ENCODE peak calls at places on chromosome 9, in eight cellular contexts. B is CD8-positive, alpha-beta memory T cell; O is CD4-positive, alpha-beta T cell; Y is heart right ventricle; T is GM23248; R is IMR-90; Z is brain microvascular endothelial cell; N is CD8-positive, alpha-beta T cell. G is an unnamed sample. For H3K27me3, the result is how much of the 10 kb centered on the place peaks cover.

GRCh38 chr9:122115176-122116035 is 22.3 kb upstream of the TTLL11 start:
- DNase-seq in B (no peak), O (no peak), Y (no peak), T (no peak), R (no peak), Z (no peak), N (no peak), G (no peak)

GRCh38 chr9:26527931-26528330 is 364.7 kb downstream of the CAAP1 start:
- DNase-seq in B (no peak), O (no peak), Y (no peak), T (no peak), R (no peak), Z (no peak), N (no peak), G (no peak)

GRCh38 chr9:127970401-127971313 is 10.1 kb downstream of the EEIG1 start:
- DNase-seq in B (peak), O (peak), Y (no peak), T (no peak), R (no peak), Z (no peak), N (peak), G (peak)

GRCh38 chr9:14298607-14299022 is 15.3 kb downstream of the NFIB start:
- DNase-seq in B (no peak), O (no peak), Y (no peak), T (no peak), R (no peak), Z (no peak), N (no peak), G (no peak)

GRCh38 chr9:16344343-16344742 is 526.1 kb downstream of the BNC2 start:
- DNase-seq in B (no peak), O (no peak), Y (no peak), T (peak), R (peak), Z (peak), N (no peak), G (peak)

GRCh38 chr9:95508968-95509850 is 7.6 kb downstream of the PTCH1 start:
- DNase-seq in B (peak), O (peak), Y (peak), T (peak), R (peak), Z (peak), N (no peak), G (peak)

GRCh38 chr9:88059469-88059868 is 78.8 kb downstream of the SPATA31C2 start:
- DNase-seq in B (no peak), O (no peak), Y (no peak), T (no peak), R (no peak), Z (no peak), N (no peak), G (no peak)

GRCh38 chr9:4620046-4620765 is 41.9 kb upstream of the PLPP6 start:
- DNase-seq in B (no peak), O (no peak), Y (no peak), T (no peak), R (no peak), Z (no peak), N (no peak), G (peak)

GRCh38 chr9:122800066-122801060 is at the start of gene OR1K1:
- DNase-seq in B (no peak), O (no peak), Y (no peak), T (no peak), R (no peak), Z (no peak), N (no peak), G (no peak)

GRCh38 chr9:122125158-122125890 is 32.2 kb upstream of the TTLL11 start:
- DNase-seq in B (peak), O (peak), Y (peak), T (peak), R (peak), Z (peak), N (peak), G (no peak)

GRCh38 chr9:138049085-138049778 is 171.7 kb downstream of the CACNA1B start:
- DNase-seq in B (no peak), O (no peak), Y (no peak), T (no peak), R (no peak), Z (no peak), N (no peak), G (no peak)

GRCh38 chr9:336039-336438 is 121.4 kb downstream of the DOCK8 start:
- DNase-seq in B (no peak), O (no peak), Y (no peak), T (no peak), R (no peak), Z (no peak), N (no peak), G (no peak)

GRCh38 chr9:81787747-81788632 is 98.6 kb upstream of the TLE1 start:
- DNase-seq in B (no peak), O (no peak), Y (no peak), T (peak), R (peak), Z (peak), N (no peak), G (peak)

GRCh38 chr9:79255681-79256080 is 316.1 kb upstream of the TLE4 start:
- DNase-seq in B (no peak), O (no peak), Y (no peak), T (no peak), R (no peak), Z (no peak), N (no peak), G (no peak)

GRCh38 chr9:94490465-94490864 is 64.4 kb upstream of the PCAT7 start:
- DNase-seq in B (no peak), O (no peak), Y (no peak), T (peak), R (peak), Z (peak), N (no peak), G (no peak)

GRCh38 chr9:8600914-8601680 is 801.5 kb upstream of the DMAC1 start:
- DNase-seq in B (no peak), O (no peak), Y (no peak), T (no peak), R (no peak), Z (no peak), N (no peak), G (no peak)

GRCh38 chr9:112819635-112820496 is 69.3 kb downstream of the SNX30 start:
- DNase-seq in B (no peak), O (no peak), Y (peak), T (peak), R (peak), Z (peak), N (no peak), G (no peak)

GRCh38 chr9:91832322-91832721 is 117.7 kb downstream of the ROR2 start:
- DNase-seq in B (no peak), O (no peak), Y (no peak), T (no peak), R (no peak), Z (no peak), N (no peak), G (no peak)

GRCh38 chr9:115414561-115414960 is 296.6 kb upstream of the TNC start:
- DNase-seq in B (no peak), O (no peak), Y (no peak), T (no peak), R (no peak), Z (no peak), N (no peak), G (no peak)

GRCh38 chr9:78132688-78133033 is 101.0 kb upstream of the GNAQ start:
- DNase-seq in B (peak), O (no peak), Y (no peak), T (no peak), R (no peak), Z (no peak), N (no peak), G (no peak)

GRCh38 chr9:2055203-2055658 is 40.1 kb downstream of the SMARCA2 start:
- DNase-seq in B (no peak), O (no peak), Y (no peak), T (peak), R (peak), Z (no peak), N (no peak), G (peak)

GRCh38 chr9:89920131-89920530 is 315.3 kb downstream of the GADD45G start:
- DNase-seq in B (no peak), O (no peak), Y (no peak), T (no peak), R (no peak), Z (no peak), N (no peak), G (no peak)

GRCh38 chr9:133956520-133957076 is 35.5 kb downstream of the VAV2 start:
- DNase-seq in B (no peak), O (no peak), Y (peak), T (peak), R (peak), Z (no peak), N (no peak), G (no peak)

GRCh38 chr9:96417610-96418073 is 528 bp downstream of the ZNF367 start:
- DNase-seq in B (no peak), O (peak), Y (peak), T (peak), R (no peak), Z (no peak), N (peak), G (peak)

GRCh38 chr9:71765693-71766092 is 2.6 kb downstream of the CEMIP2 start:
- DNase-seq in B (no peak), O (no peak), Y (no peak), T (peak), R (peak), Z (no peak), N (no peak), G (peak)

GRCh38 chr9:14014209-14014608 is 299.7 kb downstream of the NFIB start:
- DNase-seq in B (no peak), O (no peak), Y (no peak), T (no peak), R (no peak), Z (no peak), N (no peak), G (no peak)

GRCh38 chr9:130662099-130662926 is 2.1 kb upstream of the PRDM12 start:
- DNase-seq in B (no peak), O (no peak), Y (no peak), T (no peak), R (no peak), Z (no peak), N (no peak), G (no peak)
- H3K27me3 ChIP-seq in B (under half), O (half or more), Y (half or more), T (half or more), R (half or more), Z (half or more), N (under half), G (half or more)

GRCh38 chr9:124001865-124002525 is 9.6 kb upstream of the LHX2 start:
- DNase-seq in B (no peak), O (no peak), Y (no peak), T (no peak), R (no peak), Z (no peak), N (no peak), G (no peak)
- H3K27me3 ChIP-seq in B (half or more), O (half or more), Y (half or more), T (half or more), R (half or more), Z (half or more), N (half or more), G (half or more)

DNA sequence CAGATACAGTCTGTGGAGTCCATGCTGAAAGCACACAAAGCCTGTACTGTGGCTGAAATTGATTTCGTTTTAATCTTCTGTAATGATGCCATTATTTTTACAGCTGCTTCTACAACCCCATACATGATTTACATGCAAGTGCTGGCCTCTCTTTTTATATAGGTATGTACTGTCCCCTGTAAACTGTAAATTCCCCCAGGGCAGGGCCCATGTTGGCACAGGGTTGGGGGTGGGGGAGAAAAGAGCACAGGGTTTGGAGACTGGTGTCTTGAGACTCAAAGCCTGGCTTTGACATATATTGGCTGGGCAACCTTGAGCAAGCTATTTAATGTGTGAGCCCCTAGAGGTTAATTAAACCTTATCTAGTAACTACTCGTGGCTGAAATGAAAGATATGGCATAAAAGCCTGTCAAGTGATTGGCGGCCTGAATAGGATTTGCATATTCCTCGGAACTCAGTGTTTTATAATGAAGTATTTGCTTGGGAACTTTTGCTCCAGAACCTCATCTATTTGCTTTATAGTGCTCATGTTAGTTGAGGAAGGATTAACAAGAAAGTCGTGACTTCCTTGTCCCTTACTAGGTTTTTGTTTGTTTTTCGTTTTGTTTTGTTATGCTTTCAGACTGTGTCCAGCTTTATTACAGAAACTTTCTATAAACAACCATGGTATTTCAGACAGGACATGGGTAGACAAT is 34.0 kb downstream of the KLF4 start:
- DNase-seq in B (no peak), O (no peak), Y (no peak), T (no peak), R (no peak), Z (no peak), N (no peak), G (no peak)
- H3K27me3 ChIP-seq in B (under half), O (under half), Y (under half), T (under half), R (under half), Z (under half), N (under half), G (under half)

DNA sequence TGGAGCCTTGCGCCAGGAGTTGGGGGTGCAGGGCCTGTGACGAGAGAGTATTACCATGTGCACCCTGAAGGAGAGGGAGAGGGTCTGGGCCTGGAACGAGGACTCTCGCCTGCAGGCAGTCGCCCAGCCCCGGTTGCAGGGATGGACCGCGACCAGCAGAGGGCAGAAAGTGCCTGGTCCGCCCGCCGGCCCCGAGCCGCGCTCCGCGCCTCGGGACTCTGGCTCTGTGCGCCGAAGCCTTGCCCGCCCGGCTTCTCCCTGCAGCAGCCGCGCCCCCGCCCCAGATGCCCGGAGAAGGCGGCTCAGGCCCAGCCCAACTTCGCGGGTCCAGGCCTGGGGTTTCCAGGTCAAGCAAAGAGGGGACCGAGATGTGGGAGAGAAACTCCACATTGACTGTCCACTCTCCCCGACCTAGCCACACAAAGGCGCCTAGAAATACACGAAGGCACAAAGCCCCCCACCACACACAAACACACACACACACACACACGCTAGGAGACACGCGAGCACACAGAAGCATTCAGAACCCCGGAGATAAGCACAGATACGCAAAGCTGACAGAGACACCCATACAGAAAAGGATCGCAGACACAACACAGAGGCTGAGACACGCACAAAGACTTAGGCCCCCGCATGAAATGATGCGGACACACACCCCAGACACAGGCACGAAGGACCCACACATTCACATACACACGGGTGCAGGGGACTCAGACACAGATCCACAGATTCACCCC is 2.0 kb upstream of the LMX1B start:
- DNase-seq in B (peak), O (peak), Y (peak), T (peak), R (peak), Z (peak), N (peak), G (no peak)
- H3K27me3 ChIP-seq in B (under half), O (half or more), Y (half or more), T (under half), R (half or more), Z (half or more), N (under half), G (half or more)

GRCh38 chr9:107491081-107492053 is 1.8 kb upstream of the KLF4 start:
- DNase-seq in B (no peak), O (no peak), Y (peak), T (peak), R (no peak), Z (no peak), N (no peak), G (no peak)
- H3K27me3 ChIP-seq in B (under half), O (half or more), Y (under half), T (under half), R (under half), Z (under half), N (under half), G (under half)

DNA sequence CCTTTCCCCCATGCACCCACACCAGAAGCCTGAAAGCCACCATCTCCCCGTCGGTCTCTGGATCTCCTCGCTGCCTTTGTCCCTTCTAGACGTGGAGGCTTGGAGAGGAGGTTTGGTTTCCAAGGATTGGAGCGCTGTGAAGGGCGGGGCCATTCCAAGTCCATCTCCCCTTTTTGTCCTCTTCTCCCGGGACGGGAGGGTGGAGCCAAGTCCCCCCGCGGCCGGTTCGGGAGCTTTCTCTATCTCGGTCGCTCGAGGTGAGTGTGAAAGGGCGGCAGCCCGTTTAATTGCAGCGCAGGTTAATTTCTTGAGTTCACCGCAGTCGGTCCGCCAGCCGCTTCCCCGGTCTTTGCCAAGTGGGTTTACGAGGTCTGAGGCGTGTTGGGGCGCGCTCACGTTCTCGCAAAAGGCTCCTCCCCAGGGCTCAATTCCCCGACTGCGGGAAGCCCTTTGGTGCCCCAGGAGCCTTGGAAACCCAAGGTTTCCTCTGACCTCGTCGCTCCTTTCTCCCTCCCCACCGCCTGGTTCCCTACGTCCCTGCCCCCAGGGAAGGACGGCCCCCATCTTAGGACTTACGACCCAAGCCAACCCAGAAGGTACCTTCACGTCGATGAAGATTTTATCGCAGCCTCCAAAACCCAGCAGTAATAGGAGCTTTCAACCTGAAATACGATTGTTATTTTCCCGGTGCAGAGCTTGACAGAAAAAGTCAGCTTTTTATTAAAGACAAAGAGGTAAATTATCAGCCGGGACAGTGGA is 2.8 kb upstream of the ZNF462 start:
- DNase-seq in B (no peak), O (no peak), Y (peak), T (no peak), R (no peak), Z (no peak), N (no peak), G (peak)
- H3K27me3 ChIP-seq in B (under half), O (half or more), Y (under half), T (under half), R (under half), Z (under half), N (under half), G (under half)

GRCh38 chr9:132232522-132232921 is 70.7 kb downstream of the NTNG2 start:
- DNase-seq in B (no peak), O (no peak), Y (no peak), T (no peak), R (no peak), Z (no peak), N (no peak), G (no peak)
- H3K27me3 ChIP-seq in B (under half), O (under half), Y (under half), T (under half), R (half or more), Z (under half), N (under half), G (under half)

DNA sequence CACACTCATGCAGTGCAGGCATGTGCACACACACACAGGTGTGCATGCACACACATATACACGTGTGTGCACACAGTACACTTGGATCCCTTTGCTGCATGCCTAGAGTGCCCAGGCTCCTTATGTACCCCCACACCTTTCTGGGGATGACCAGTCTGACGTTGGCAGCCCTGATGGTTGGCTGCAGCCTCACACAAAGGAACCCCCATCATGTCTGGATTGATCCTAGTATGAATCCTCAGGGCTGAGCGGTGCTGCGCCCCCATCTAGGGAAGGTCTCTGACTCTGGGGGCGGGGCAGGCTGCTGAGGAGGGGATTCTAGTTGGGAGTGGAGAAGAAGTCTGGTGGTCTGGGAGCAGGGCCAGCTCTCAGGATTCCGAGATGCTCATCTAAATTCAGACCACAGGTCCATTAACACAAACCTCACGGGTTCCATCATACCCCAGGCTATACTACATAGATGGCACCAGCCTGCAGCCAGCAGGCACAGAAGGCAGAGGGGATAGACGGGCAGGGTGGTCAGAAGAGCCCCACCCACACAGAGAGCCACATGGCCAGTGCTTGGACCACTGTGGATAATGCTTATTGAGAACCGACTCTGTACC is 50.5 kb upstream of the OLFM1 start:
- DNase-seq in B (no peak), O (no peak), Y (no peak), T (no peak), R (no peak), Z (no peak), N (no peak), G (no peak)
- H3K27me3 ChIP-seq in B (under half), O (under half), Y (half or more), T (under half), R (under half), Z (under half), N (under half), G (under half)

GRCh38 chr9:124022201-124023121 is 10.9 kb downstream of the LHX2 start:
- DNase-seq in B (no peak), O (no peak), Y (no peak), T (no peak), R (no peak), Z (no peak), N (no peak), G (no peak)
- H3K27me3 ChIP-seq in B (half or more), O (half or more), Y (half or more), T (half or more), R (half or more), Z (half or more), N (under half), G (half or more)

G was measured in foreskin keratinocyte.